ENCODE peak calls at places on chromosomes 2 and 18, in nine cellular contexts. One of them, this sample, is unnamed.

GRCh38 chr18:79915161-79916127 is 36.0 kb downstream of the SLC66A2 start:
- DNase-seq in anterior cingulate cortex: no peak
- DNase-seq in stimulated activated naive CD8-positive, alpha-beta T cell treated with anti-CD3 and anti-CD28 coated beads, Interleukin-15, Interleukin-2, amounts not matched to agents 100 U/mL and 50 U/mL, for 24 hours: no peak
- DNase-seq in WTC11: no peak
- DNase-seq in GOT3: no peak
- DNase-seq in progenitor cell of endocrine pancreas: no peak
- DNase-seq in HuH-7: no peak
- DNase-seq in stimulated activated CD4-positive, alpha-beta T cell treated with anti-CD3 and anti-CD28 coated beads, Interleukin-12 subunit alpha, Interleukin-12 subunit beta, amount 100 ng/mL, for 48 hours: no peak
- DNase-seq in GM23248: no peak
- DNase-seq in this sample: no peak

GRCh38 chr2:181810823-181811695 is 80.5 kb upstream of the ITPRID2 start:
- DNase-seq in GOT3: no peak
- DNase-seq in GM23248: peak
- DNase-seq in anterior cingulate cortex: no peak
- DNase-seq in stimulated activated CD4-positive, alpha-beta T cell treated with anti-CD3 and anti-CD28 coated beads, Interleukin-12 subunit alpha, Interleukin-12 subunit beta, amount 100 ng/mL, for 48 hours: no peak
- DNase-seq in WTC11: no peak
- DNase-seq in progenitor cell of endocrine pancreas: no peak
- DNase-seq in stimulated activated naive CD8-positive, alpha-beta T cell treated with anti-CD3 and anti-CD28 coated beads, Interleukin-15, Interleukin-2, amounts not matched to agents 100 U/mL and 50 U/mL, for 24 hours: no peak
- DNase-seq in HuH-7: no peak
- DNase-seq in this sample: peak

GRCh38 chr2:85751627-85752026 is 2.2 kb upstream of the ATOH8 start:
- DNase-seq in WTC11: no peak
- DNase-seq in anterior cingulate cortex: no peak
- DNase-seq in stimulated activated CD4-positive, alpha-beta T cell treated with anti-CD3 and anti-CD28 coated beads, Interleukin-12 subunit alpha, Interleukin-12 subunit beta, amount 100 ng/mL, for 48 hours: no peak
- DNase-seq in HuH-7: no peak
- DNase-seq in progenitor cell of endocrine pancreas: no peak
- DNase-seq in GOT3: no peak
- DNase-seq in GM23248: no peak
- DNase-seq in stimulated activated naive CD8-positive, alpha-beta T cell treated with anti-CD3 and anti-CD28 coated beads, Interleukin-15, Interleukin-2, amounts not matched to agents 100 U/mL and 50 U/mL, for 24 hours: no peak
- DNase-seq in this sample: no peak

GRCh38 chr18:5488844-5489243 is 55.0 kb downstream of the EPB41L3 start:
- DNase-seq in stimulated activated CD4-positive, alpha-beta T cell treated with anti-CD3 and anti-CD28 coated beads, Interleukin-12 subunit alpha, Interleukin-12 subunit beta, amount 100 ng/mL, for 48 hours: no peak
- DNase-seq in progenitor cell of endocrine pancreas: no peak
- DNase-seq in HuH-7: no peak
- DNase-seq in stimulated activated naive CD8-positive, alpha-beta T cell treated with anti-CD3 and anti-CD28 coated beads, Interleukin-15, Interleukin-2, amounts not matched to agents 100 U/mL and 50 U/mL, for 24 hours: no peak
- DNase-seq in WTC11: no peak
- DNase-seq in GOT3: no peak
- DNase-seq in GM23248: no peak
- DNase-seq in anterior cingulate cortex: no peak
- DNase-seq in this sample: no peak

GRCh38 chr2:215352602-215353001 is 40.7 kb downstream of the ATIC start:
- DNase-seq in progenitor cell of endocrine pancreas: no peak
- DNase-seq in GM23248: peak
- DNase-seq in GOT3: no peak
- DNase-seq in anterior cingulate cortex: no peak
- DNase-seq in WTC11: no peak
- DNase-seq in stimulated activated CD4-positive, alpha-beta T cell treated with anti-CD3 and anti-CD28 coated beads, Interleukin-12 subunit alpha, Interleukin-12 subunit beta, amount 100 ng/mL, for 48 hours: no peak
- DNase-seq in stimulated activated naive CD8-positive, alpha-beta T cell treated with anti-CD3 and anti-CD28 coated beads, Interleukin-15, Interleukin-2, amounts not matched to agents 100 U/mL and 50 U/mL, for 24 hours: no peak
- DNase-seq in HuH-7: no peak
- DNase-seq in this sample: no peak

GRCh38 chr2:239372835-239373234 is 28.0 kb downstream of the HDAC4 start:
- DNase-seq in HuH-7: no peak
- DNase-seq in stimulated activated naive CD8-positive, alpha-beta T cell treated with anti-CD3 and anti-CD28 coated beads, Interleukin-15, Interleukin-2, amounts not matched to agents 100 U/mL and 50 U/mL, for 24 hours: no peak
- DNase-seq in GM23248: no peak
- DNase-seq in stimulated activated CD4-positive, alpha-beta T cell treated with anti-CD3 and anti-CD28 coated beads, Interleukin-12 subunit alpha, Interleukin-12 subunit beta, amount 100 ng/mL, for 48 hours: no peak
- DNase-seq in progenitor cell of endocrine pancreas: no peak
- DNase-seq in WTC11: no peak
- DNase-seq in GOT3: no peak
- DNase-seq in anterior cingulate cortex: no peak
- DNase-seq in this sample: no peak

GRCh38 chr2:204110250-204111183 is 174.0 kb downstream of the ICOS start:
- DNase-seq in stimulated activated CD4-positive, alpha-beta T cell treated with anti-CD3 and anti-CD28 coated beads, Interleukin-12 subunit alpha, Interleukin-12 subunit beta, amount 100 ng/mL, for 48 hours: peak
- DNase-seq in GM23248: peak
- DNase-seq in anterior cingulate cortex: no peak
- DNase-seq in stimulated activated naive CD8-positive, alpha-beta T cell treated with anti-CD3 and anti-CD28 coated beads, Interleukin-15, Interleukin-2, amounts not matched to agents 100 U/mL and 50 U/mL, for 24 hours: peak
- DNase-seq in GOT3: no peak
- DNase-seq in progenitor cell of endocrine pancreas: no peak
- DNase-seq in WTC11: no peak
- DNase-seq in HuH-7: no peak
- DNase-seq in this sample: no peak

GRCh38 chr2:96256611-96257113 is 9.1 kb downstream of the TMEM127 start:
- DNase-seq in stimulated activated naive CD8-positive, alpha-beta T cell treated with anti-CD3 and anti-CD28 coated beads, Interleukin-15, Interleukin-2, amounts not matched to agents 100 U/mL and 50 U/mL, for 24 hours: no peak
- DNase-seq in stimulated activated CD4-positive, alpha-beta T cell treated with anti-CD3 and anti-CD28 coated beads, Interleukin-12 subunit alpha, Interleukin-12 subunit beta, amount 100 ng/mL, for 48 hours: no peak
- DNase-seq in HuH-7: no peak
- DNase-seq in progenitor cell of endocrine pancreas: no peak
- DNase-seq in GOT3: no peak
- DNase-seq in GM23248: no peak
- DNase-seq in WTC11: no peak
- DNase-seq in anterior cingulate cortex: no peak
- DNase-seq in this sample: no peak

GRCh38 chr2:189129971-189130370 is 49.6 kb downstream of the COL5A2 start:
- DNase-seq in HuH-7: no peak
- DNase-seq in progenitor cell of endocrine pancreas: no peak
- DNase-seq in stimulated activated naive CD8-positive, alpha-beta T cell treated with anti-CD3 and anti-CD28 coated beads, Interleukin-15, Interleukin-2, amounts not matched to agents 100 U/mL and 50 U/mL, for 24 hours: no peak
- DNase-seq in anterior cingulate cortex: no peak
- DNase-seq in stimulated activated CD4-positive, alpha-beta T cell treated with anti-CD3 and anti-CD28 coated beads, Interleukin-12 subunit alpha, Interleukin-12 subunit beta, amount 100 ng/mL, for 48 hours: no peak
- DNase-seq in GOT3: no peak
- DNase-seq in GM23248: peak
- DNase-seq in WTC11: no peak
- DNase-seq in this sample: no peak

GRCh38 chr2:9336534-9337354 is 86.6 kb downstream of the ITGB1BP1 start:
- DNase-seq in stimulated activated CD4-positive, alpha-beta T cell treated with anti-CD3 and anti-CD28 coated beads, Interleukin-12 subunit alpha, Interleukin-12 subunit beta, amount 100 ng/mL, for 48 hours: no peak
- DNase-seq in HuH-7: peak
- DNase-seq in anterior cingulate cortex: no peak
- DNase-seq in WTC11: no peak
- DNase-seq in stimulated activated naive CD8-positive, alpha-beta T cell treated with anti-CD3 and anti-CD28 coated beads, Interleukin-15, Interleukin-2, amounts not matched to agents 100 U/mL and 50 U/mL, for 24 hours: no peak
- DNase-seq in GOT3: peak
- DNase-seq in progenitor cell of endocrine pancreas: no peak
- DNase-seq in GM23248: peak
- DNase-seq in this sample: peak

GRCh38 chr18:23038712-23039111 is 96.6 kb upstream of the CABLES1 start:
- DNase-seq in GOT3: no peak
- DNase-seq in GM23248: peak
- DNase-seq in anterior cingulate cortex: no peak
- DNase-seq in stimulated activated naive CD8-positive, alpha-beta T cell treated with anti-CD3 and anti-CD28 coated beads, Interleukin-15, Interleukin-2, amounts not matched to agents 100 U/mL and 50 U/mL, for 24 hours: no peak
- DNase-seq in HuH-7: no peak
- DNase-seq in stimulated activated CD4-positive, alpha-beta T cell treated with anti-CD3 and anti-CD28 coated beads, Interleukin-12 subunit alpha, Interleukin-12 subunit beta, amount 100 ng/mL, for 48 hours: no peak
- DNase-seq in WTC11: no peak
- DNase-seq in progenitor cell of endocrine pancreas: no peak
- DNase-seq in this sample: peak

GRCh38 chr2:147386284-147386683 is 458.5 kb upstream of the ACVR2A start:
- DNase-seq in WTC11: no peak
- DNase-seq in progenitor cell of endocrine pancreas: no peak
- DNase-seq in stimulated activated CD4-positive, alpha-beta T cell treated with anti-CD3 and anti-CD28 coated beads, Interleukin-12 subunit alpha, Interleukin-12 subunit beta, amount 100 ng/mL, for 48 hours: no peak
- DNase-seq in HuH-7: no peak
- DNase-seq in anterior cingulate cortex: no peak
- DNase-seq in GM23248: no peak
- DNase-seq in GOT3: no peak
- DNase-seq in stimulated activated naive CD8-positive, alpha-beta T cell treated with anti-CD3 and anti-CD28 coated beads, Interleukin-15, Interleukin-2, amounts not matched to agents 100 U/mL and 50 U/mL, for 24 hours: no peak
- DNase-seq in this sample: no peak

GRCh38 chr2:35447210-35447609 is 908.4 kb upstream of the CRIM1 start:
- DNase-seq in progenitor cell of endocrine pancreas: no peak
- DNase-seq in GOT3: no peak
- DNase-seq in HuH-7: no peak
- DNase-seq in WTC11: no peak
- DNase-seq in stimulated activated naive CD8-positive, alpha-beta T cell treated with anti-CD3 and anti-CD28 coated beads, Interleukin-15, Interleukin-2, amounts not matched to agents 100 U/mL and 50 U/mL, for 24 hours: no peak
- DNase-seq in anterior cingulate cortex: no peak
- DNase-seq in stimulated activated CD4-positive, alpha-beta T cell treated with anti-CD3 and anti-CD28 coated beads, Interleukin-12 subunit alpha, Interleukin-12 subunit beta, amount 100 ng/mL, for 48 hours: no peak
- DNase-seq in GM23248: no peak
- DNase-seq in this sample: no peak

GRCh38 chr2:213995400-213996105 is 415.3 kb upstream of the VWC2L start:
- DNase-seq in anterior cingulate cortex: no peak
- DNase-seq in WTC11: no peak
- DNase-seq in GM23248: peak
- DNase-seq in HuH-7: no peak
- DNase-seq in progenitor cell of endocrine pancreas: no peak
- DNase-seq in GOT3: no peak
- DNase-seq in stimulated activated naive CD8-positive, alpha-beta T cell treated with anti-CD3 and anti-CD28 coated beads, Interleukin-15, Interleukin-2, amounts not matched to agents 100 U/mL and 50 U/mL, for 24 hours: no peak
- DNase-seq in stimulated activated CD4-positive, alpha-beta T cell treated with anti-CD3 and anti-CD28 coated beads, Interleukin-12 subunit alpha, Interleukin-12 subunit beta, amount 100 ng/mL, for 48 hours: no peak
- DNase-seq in this sample: no peak

GRCh38 chr2:36178384-36178783 is 177.2 kb upstream of the CRIM1 start:
- DNase-seq in WTC11: no peak
- DNase-seq in stimulated activated naive CD8-positive, alpha-beta T cell treated with anti-CD3 and anti-CD28 coated beads, Interleukin-15, Interleukin-2, amounts not matched to agents 100 U/mL and 50 U/mL, for 24 hours: no peak
- DNase-seq in HuH-7: no peak
- DNase-seq in GM23248: no peak
- DNase-seq in stimulated activated CD4-positive, alpha-beta T cell treated with anti-CD3 and anti-CD28 coated beads, Interleukin-12 subunit alpha, Interleukin-12 subunit beta, amount 100 ng/mL, for 48 hours: no peak
- DNase-seq in anterior cingulate cortex: no peak
- DNase-seq in GOT3: no peak
- DNase-seq in progenitor cell of endocrine pancreas: no peak
- DNase-seq in this sample: no peak

GRCh38 chr2:80102026-80102425 is 202.5 kb downstream of the LRRTM1 start:
- DNase-seq in progenitor cell of endocrine pancreas: no peak
- DNase-seq in stimulated activated naive CD8-positive, alpha-beta T cell treated with anti-CD3 and anti-CD28 coated beads, Interleukin-15, Interleukin-2, amounts not matched to agents 100 U/mL and 50 U/mL, for 24 hours: no peak
- DNase-seq in anterior cingulate cortex: no peak
- DNase-seq in GOT3: no peak
- DNase-seq in HuH-7: no peak
- DNase-seq in GM23248: peak
- DNase-seq in stimulated activated CD4-positive, alpha-beta T cell treated with anti-CD3 and anti-CD28 coated beads, Interleukin-12 subunit alpha, Interleukin-12 subunit beta, amount 100 ng/mL, for 48 hours: no peak
- DNase-seq in WTC11: no peak
- DNase-seq in this sample: no peak

This sample was measured in brain pericyte.